ENCODE peak calls at places on chromosomes 1 and 21, in ten cellular contexts. One of them, this sample, is unnamed.
A peak's percentile ranks its signal among the peaks of the same experiment; 100 is the strongest.

GRCh38 chr1:236021424-236022135 is 43.3 kb downstream of the NID1 start:
- DNase-seq in transverse colon: no peak
- DNase-seq in bronchial epithelial cell: no peak
- DNase-seq in AG09319: peak; percentile 91
- DNase-seq in A549: no peak
- DNase-seq in upper lobe of left lung: no peak
- DNase-seq in right atrium auricular region: no peak
- DNase-seq in psoas muscle: no peak
- DNase-seq in heart left ventricle: peak; percentile 63
- DNase-seq in LNCaP clone FGC: no peak
- DNase-seq in this sample: no peak

GRCh38 chr1:150561830-150562367 is 12.7 kb downstream of the ADAMTSL4 start:
- DNase-seq in transverse colon: peak; percentile 96
- DNase-seq in bronchial epithelial cell: peak; percentile 88
- DNase-seq in AG09319: peak; percentile 90
- DNase-seq in A549: peak; percentile 86
- DNase-seq in upper lobe of left lung: peak; percentile 95
- DNase-seq in right atrium auricular region: peak; percentile 94
- DNase-seq in psoas muscle: peak; percentile 97
- DNase-seq in heart left ventricle: peak; percentile 97
- DNase-seq in LNCaP clone FGC: peak; percentile 83
- DNase-seq in this sample: peak; percentile 90

GRCh38 chr1:183515002-183515689 is 42.8 kb downstream of the SMG7 start:
- DNase-seq in transverse colon: no peak
- DNase-seq in bronchial epithelial cell: peak; percentile 97
- DNase-seq in AG09319: peak; percentile 53
- DNase-seq in A549: peak; percentile 7
- DNase-seq in upper lobe of left lung: no peak
- DNase-seq in right atrium auricular region: no peak
- DNase-seq in psoas muscle: no peak
- DNase-seq in heart left ventricle: no peak
- DNase-seq in LNCaP clone FGC: no peak
- DNase-seq in this sample: no peak

GRCh38 chr1:201708085-201708512 is 120.9 kb upstream of the IPO9 start:
- DNase-seq in transverse colon: no peak
- DNase-seq in bronchial epithelial cell: no peak
- DNase-seq in AG09319: peak; percentile 65
- DNase-seq in A549: no peak
- DNase-seq in upper lobe of left lung: no peak
- DNase-seq in right atrium auricular region: no peak
- DNase-seq in psoas muscle: no peak
- DNase-seq in heart left ventricle: peak; percentile 48
- DNase-seq in LNCaP clone FGC: no peak
- DNase-seq in this sample: no peak

GRCh38 chr21:32916522-32917099 is 109.1 kb upstream of the OLIG2 start:
- DNase-seq in transverse colon: no peak
- DNase-seq in bronchial epithelial cell: no peak
- DNase-seq in AG09319: no peak
- DNase-seq in A549: no peak
- DNase-seq in upper lobe of left lung: no peak
- DNase-seq in right atrium auricular region: no peak
- DNase-seq in psoas muscle: no peak
- DNase-seq in heart left ventricle: no peak
- DNase-seq in LNCaP clone FGC: no peak
- DNase-seq in this sample: no peak

GRCh38 chr1:160629286-160630210 is 17.3 kb downstream of the SLAMF1 start:
- DNase-seq in transverse colon: peak; percentile 43
- DNase-seq in bronchial epithelial cell: no peak
- DNase-seq in AG09319: no peak
- DNase-seq in A549: no peak
- DNase-seq in upper lobe of left lung: no peak
- DNase-seq in right atrium auricular region: no peak
- DNase-seq in psoas muscle: no peak
- DNase-seq in heart left ventricle: peak; percentile 68
- DNase-seq in LNCaP clone FGC: no peak
- DNase-seq in this sample: no peak

GRCh38 chr1:230231739-230232075 is 164.7 kb downstream of the GALNT2 start:
- DNase-seq in transverse colon: peak; percentile 87
- DNase-seq in bronchial epithelial cell: peak; percentile 65
- DNase-seq in AG09319: no peak
- DNase-seq in A549: no peak
- DNase-seq in upper lobe of left lung: no peak
- DNase-seq in right atrium auricular region: peak; percentile 89
- DNase-seq in psoas muscle: peak; percentile 75
- DNase-seq in heart left ventricle: peak; percentile 79
- DNase-seq in LNCaP clone FGC: no peak
- DNase-seq in this sample: no peak

GRCh38 chr1:89608627-89609338 is 24.1 kb upstream of the LRRC8C start:
- DNase-seq in transverse colon: peak; percentile 14
- DNase-seq in bronchial epithelial cell: no peak
- DNase-seq in AG09319: no peak
- DNase-seq in A549: no peak
- DNase-seq in upper lobe of left lung: peak; percentile 69
- DNase-seq in right atrium auricular region: no peak
- DNase-seq in psoas muscle: peak; percentile 43
- DNase-seq in heart left ventricle: no peak
- DNase-seq in LNCaP clone FGC: no peak
- DNase-seq in this sample: no peak

DNA sequence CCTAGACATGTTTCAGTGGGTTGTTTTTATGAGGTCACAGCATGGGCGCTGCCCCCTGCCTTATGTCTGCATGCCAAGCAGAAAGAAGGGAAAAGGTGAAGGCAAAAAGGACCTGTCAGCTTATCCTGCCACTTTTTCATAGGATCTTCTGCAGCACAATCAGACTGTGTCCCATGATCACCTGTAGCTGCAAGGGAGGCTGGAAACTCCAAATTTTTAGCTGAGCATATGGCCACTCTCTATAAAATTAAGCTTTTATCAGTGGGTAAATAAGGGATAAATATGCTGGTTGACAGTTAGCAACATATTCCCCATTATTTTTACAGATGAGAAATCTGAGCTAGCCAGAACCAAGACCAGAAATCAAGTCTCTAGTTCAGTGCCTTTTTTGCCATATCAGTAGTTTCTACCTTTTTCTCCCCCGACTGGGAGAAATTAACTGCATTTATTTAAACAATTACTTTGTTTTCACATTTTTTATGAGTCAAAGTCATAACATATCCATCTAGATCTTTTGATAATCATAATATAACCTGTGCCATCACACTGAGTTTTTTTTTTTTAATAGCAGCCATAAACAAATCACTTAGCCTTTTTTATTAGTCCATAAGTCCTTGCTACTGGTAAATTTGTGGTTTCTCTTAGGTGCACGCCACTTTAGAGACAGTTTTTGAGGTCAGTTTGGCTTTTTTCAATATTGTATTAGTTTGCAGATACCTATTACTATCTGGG is 307.0 kb downstream of the NFIA start:
- DNase-seq in transverse colon: no peak
- DNase-seq in bronchial epithelial cell: no peak
- DNase-seq in AG09319: no peak
- DNase-seq in A549: no peak
- DNase-seq in upper lobe of left lung: no peak
- DNase-seq in right atrium auricular region: no peak
- DNase-seq in psoas muscle: no peak
- DNase-seq in heart left ventricle: no peak
- DNase-seq in LNCaP clone FGC: no peak
- DNase-seq in this sample: no peak
- TF ChIP-seq CTCF in transverse colon: no peak
- TF ChIP-seq CTCF in bronchial epithelial cell: no peak
- TF ChIP-seq CTCF in AG09319: no peak
- TF ChIP-seq CTCF in A549: no peak
- TF ChIP-seq CTCF in upper lobe of left lung: no peak
- TF ChIP-seq CTCF in right atrium auricular region: no peak
- TF ChIP-seq CTCF in psoas muscle: no peak
- TF ChIP-seq CTCF in heart left ventricle: no peak
- TF ChIP-seq CTCF in LNCaP clone FGC: no peak
- TF ChIP-seq CTCF in this sample: no peak

GRCh38 chr1:33348676-33349080 is 27.8 kb upstream of the A3GALT2 start:
- DNase-seq in transverse colon: no peak
- DNase-seq in bronchial epithelial cell: no peak
- DNase-seq in AG09319: no peak
- DNase-seq in A549: peak; percentile 12
- DNase-seq in upper lobe of left lung: no peak
- DNase-seq in right atrium auricular region: peak; percentile 54
- DNase-seq in psoas muscle: peak; percentile 58
- DNase-seq in heart left ventricle: no peak
- DNase-seq in LNCaP clone FGC: no peak
- DNase-seq in this sample: no peak

GRCh38 chr1:33351281-33351660 is 30.4 kb upstream of the A3GALT2 start:
- DNase-seq in transverse colon: no peak
- DNase-seq in bronchial epithelial cell: no peak
- DNase-seq in AG09319: no peak
- DNase-seq in A549: no peak
- DNase-seq in upper lobe of left lung: no peak
- DNase-seq in right atrium auricular region: no peak
- DNase-seq in psoas muscle: no peak
- DNase-seq in heart left ventricle: no peak
- DNase-seq in LNCaP clone FGC: no peak
- DNase-seq in this sample: no peak

GRCh38 chr1:33350611-33351280 is 29.8 kb upstream of the A3GALT2 start:
- DNase-seq in transverse colon: no peak
- DNase-seq in bronchial epithelial cell: no peak
- DNase-seq in AG09319: no peak
- DNase-seq in A549: peak; percentile 7
- DNase-seq in upper lobe of left lung: no peak
- DNase-seq in right atrium auricular region: no peak
- DNase-seq in psoas muscle: no peak
- DNase-seq in heart left ventricle: no peak
- DNase-seq in LNCaP clone FGC: no peak
- DNase-seq in this sample: no peak

GRCh38 chr1:33349081-33349759 is 28.3 kb upstream of the A3GALT2 start:
- DNase-seq in transverse colon: peak; percentile 57
- DNase-seq in bronchial epithelial cell: no peak
- DNase-seq in AG09319: no peak
- DNase-seq in A549: peak; percentile 30
- DNase-seq in upper lobe of left lung: peak; percentile 92
- DNase-seq in right atrium auricular region: peak; percentile 59
- DNase-seq in psoas muscle: peak; percentile 82
- DNase-seq in heart left ventricle: peak; percentile 71
- DNase-seq in LNCaP clone FGC: no peak
- DNase-seq in this sample: no peak

DNA sequence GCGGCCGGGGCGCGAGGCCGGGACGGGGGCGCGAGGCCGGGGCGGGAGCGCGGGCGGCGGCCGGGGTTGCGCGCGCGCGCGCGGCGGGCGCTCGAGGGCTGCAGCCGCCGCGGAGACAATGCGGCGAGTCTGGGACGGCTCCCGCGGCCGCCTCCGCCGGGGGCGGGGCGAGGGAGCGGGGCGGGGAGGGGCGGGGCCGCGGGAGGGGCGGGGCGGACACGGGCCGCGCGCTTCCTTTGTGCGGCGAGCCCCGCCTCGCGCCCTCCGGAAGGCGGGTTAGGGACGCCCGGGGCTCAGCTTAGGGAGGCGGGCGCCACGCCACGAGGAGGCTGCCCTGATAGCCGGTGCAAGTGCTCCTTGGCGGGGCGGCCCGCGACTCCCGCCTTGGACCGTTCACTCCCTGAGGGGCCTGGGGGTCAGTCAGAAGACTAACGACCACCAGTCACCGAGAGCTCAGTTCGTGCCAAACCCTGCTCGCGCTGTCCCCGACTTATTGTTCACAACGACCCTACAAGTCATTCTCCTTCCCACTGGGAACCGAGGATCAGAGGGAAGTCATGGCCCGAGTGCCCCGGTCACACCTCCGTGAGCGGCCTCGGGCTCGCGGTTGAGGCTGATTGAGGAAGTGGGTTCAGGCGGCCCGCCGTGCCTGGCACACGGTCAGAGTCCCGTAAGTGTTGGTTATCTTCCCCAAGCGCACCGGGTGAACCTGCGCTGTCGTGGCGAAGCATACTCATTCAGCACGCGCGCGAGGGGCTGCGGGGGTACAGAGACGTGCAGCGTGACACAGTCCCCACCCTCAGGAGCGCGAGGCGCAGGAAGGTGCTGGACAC is 29.1 kb upstream of the A3GALT2 start:
- DNase-seq in transverse colon: peak; percentile 89
- DNase-seq in bronchial epithelial cell: peak; percentile 48
- DNase-seq in AG09319: no peak
- DNase-seq in A549: peak; percentile 69
- DNase-seq in upper lobe of left lung: peak; percentile 97
- DNase-seq in right atrium auricular region: peak; percentile 86
- DNase-seq in psoas muscle: peak; percentile 95
- DNase-seq in heart left ventricle: peak; percentile 94
- DNase-seq in LNCaP clone FGC: peak; percentile 40
- DNase-seq in this sample: peak; percentile 88
- TF ChIP-seq CTCF in transverse colon: no peak
- TF ChIP-seq CTCF in bronchial epithelial cell: no peak
- TF ChIP-seq CTCF in AG09319: no peak
- TF ChIP-seq CTCF in A549: no peak
- TF ChIP-seq CTCF in upper lobe of left lung: no peak
- TF ChIP-seq CTCF in right atrium auricular region: peak; percentile 11
- TF ChIP-seq CTCF in psoas muscle: no peak
- TF ChIP-seq CTCF in heart left ventricle: no peak
- TF ChIP-seq CTCF in LNCaP clone FGC: peak; percentile 13
- TF ChIP-seq CTCF in this sample: no peak

GRCh38 chr21:41847066-41847804 is 31.9 kb downstream of the PRDM15 start:
- DNase-seq in transverse colon: no peak
- DNase-seq in bronchial epithelial cell: no peak
- DNase-seq in AG09319: no peak
- DNase-seq in A549: no peak
- DNase-seq in upper lobe of left lung: no peak
- DNase-seq in right atrium auricular region: no peak
- DNase-seq in psoas muscle: no peak
- DNase-seq in heart left ventricle: no peak
- DNase-seq in LNCaP clone FGC: no peak
- DNase-seq in this sample: no peak
- TF ChIP-seq CTCF in transverse colon: no peak
- TF ChIP-seq CTCF in bronchial epithelial cell: no peak
- TF ChIP-seq CTCF in AG09319: peak; percentile 8
- TF ChIP-seq CTCF in A549: no peak
- TF ChIP-seq CTCF in upper lobe of left lung: no peak
- TF ChIP-seq CTCF in right atrium auricular region: no peak
- TF ChIP-seq CTCF in psoas muscle: no peak
- TF ChIP-seq CTCF in heart left ventricle: no peak
- TF ChIP-seq CTCF in LNCaP clone FGC: no peak
- TF ChIP-seq CTCF in this sample: peak; percentile 34

DNA sequence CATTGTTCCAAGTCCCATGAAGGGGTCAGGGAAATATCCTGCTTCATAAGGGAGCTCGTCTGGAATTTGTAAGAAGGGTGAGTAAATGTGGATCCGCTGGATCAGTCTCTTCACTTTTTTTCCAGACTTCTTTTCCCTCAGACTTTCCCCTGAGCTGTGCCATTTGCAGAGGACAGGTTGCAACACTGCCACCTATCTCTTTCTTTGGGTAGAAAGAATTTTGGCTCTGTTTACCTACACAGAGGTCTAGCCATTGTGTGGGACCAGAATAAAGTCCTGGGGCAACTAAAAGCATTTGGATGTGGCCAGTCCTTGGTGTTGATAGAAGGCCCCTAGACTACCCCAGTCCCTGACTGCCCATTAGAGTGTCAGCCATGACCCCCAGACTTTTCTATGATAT is 1146.7 kb upstream of the PRMT6 start:
- DNase-seq in transverse colon: no peak
- DNase-seq in bronchial epithelial cell: no peak
- DNase-seq in AG09319: no peak
- DNase-seq in A549: no peak
- DNase-seq in upper lobe of left lung: no peak
- DNase-seq in right atrium auricular region: no peak
- DNase-seq in psoas muscle: no peak
- DNase-seq in heart left ventricle: no peak
- DNase-seq in LNCaP clone FGC: no peak
- DNase-seq in this sample: no peak
- TF ChIP-seq CTCF in transverse colon: no peak
- TF ChIP-seq CTCF in bronchial epithelial cell: peak; percentile 4
- TF ChIP-seq CTCF in AG09319: no peak
- TF ChIP-seq CTCF in A549: no peak
- TF ChIP-seq CTCF in upper lobe of left lung: no peak
- TF ChIP-seq CTCF in right atrium auricular region: no peak
- TF ChIP-seq CTCF in psoas muscle: no peak
- TF ChIP-seq CTCF in heart left ventricle: no peak
- TF ChIP-seq CTCF in LNCaP clone FGC: peak; percentile 30
- TF ChIP-seq CTCF in this sample: no peak